ENCODE peak calls at places on chromosomes 11 and 22, in four cellular contexts. F is hepatocyte, X is activated T-cell treated with anti-CD3 and anti-CD28 coated beads for 1 hour, D is sigmoid colon. V is an unnamed sample.

GRCh38 chr11:63590024-63590788 is 24.0 kb downstream of the PLAAT3 start:
- DNase-seq in X (no peak), D (peak), F (no peak), V (no peak)

GRCh38 chr11:120302001-120302805 is 22.9 kb upstream of the TLCD5 start:
- DNase-seq in X (no peak), D (no peak), F (no peak), V (peak)

GRCh38 chr11:44987506-44987905 is 36.8 kb upstream of the TP53I11 start:
- DNase-seq in F (no peak), D (peak), X (no peak), V (no peak)

GRCh38 chr22:32208681-32209080 is 3.8 kb upstream of the RFPL2 start:
- DNase-seq in D (no peak), X (no peak), F (no peak), V (no peak)

GRCh38 chr22:39188809-39189208 is 36.3 kb upstream of the CBX7 start:
- DNase-seq in D (no peak), X (no peak), F (no peak), V (no peak)

GRCh38 chr11:1010551-1011319 is 25.8 kb downstream of the MUC6 start:
- DNase-seq in X (no peak), F (no peak), D (no peak), V (no peak)

GRCh38 chr11:34650528-34650927 is 29.6 kb downstream of the EHF start:
- DNase-seq in X (peak), D (no peak), F (no peak), V (no peak)

GRCh38 chr11:122676638-122677037 is 21.1 kb downstream of the UBASH3B start:
- DNase-seq in F (no peak), X (no peak), D (no peak), V (no peak)

GRCh38 chr22:19706661-19707151 is 7.6 kb upstream of the SEPTIN5 start:
- DNase-seq in D (peak), X (no peak), F (no peak), V (no peak)